ENCODE peak calls at places on chromosomes 6 and 20, in seven cellular contexts. B is type B pancreatic cell; K is germinal center; T is M059J; H is central memory CD4-positive, alpha-beta T cell; X is stimulated activated CD8-positive, alpha-beta memory T cell treated with anti-CD3 and anti-CD28 coated beads, Interleukin-15, amount 100 ng/mL, for 4 hours; Y is ACHN. N is an unnamed sample.
A peak's percentile ranks its signal among the peaks of the same experiment; 100 is the strongest.

GRCh38 chr6:71727632-71728294 is 158.6 kb upstream of the RIMS1 start:
- DNase-seq in T (peak; percentile 10), B (no peak), H (no peak), X (no peak), Y (no peak), K (no peak), N (no peak)

GRCh38 chr20:37347347-37347823 is 1.4 kb downstream of the SRC start:
- DNase-seq in B (no peak), T (no peak), K (no peak), X (no peak), Y (no peak), H (no peak), N (no peak)

GRCh38 chr20:54662064-54662463 is 186.7 kb downstream of the DOK5 start:
- DNase-seq in X (no peak), Y (no peak), H (no peak), B (no peak), K (no peak), T (no peak), N (no peak)

GRCh38 chr6:29005183-29005885 is at the start of gene ZNF311:
- DNase-seq in Y (peak; percentile 76), T (peak; percentile 93), X (no peak), H (peak; percentile 29), B (no peak), K (no peak), N (no peak)

GRCh38 chr6:46392294-46392693 is 99.0 kb downstream of the RCAN2 start:
- DNase-seq in Y (no peak), T (no peak), B (no peak), X (no peak), H (no peak), K (no peak), N (no peak)

GRCh38 chr6:4774715-4775590 is 1.3 kb upstream of the CDYL start:
- DNase-seq in H (peak; percentile 33), T (no peak), B (no peak), X (no peak), K (peak; percentile 29), Y (peak; percentile 8), N (no peak)

GRCh38 chr6:81997091-81997926 is 244.8 kb upstream of the TENT5A start:
- DNase-seq in B (no peak), X (no peak), K (no peak), H (no peak), T (peak; percentile 95), Y (peak; percentile 9), N (no peak)

GRCh38 chr20:61025536-61025935 is 226.5 kb upstream of the CDH4 start:
- DNase-seq in X (no peak), T (no peak), K (no peak), B (no peak), Y (no peak), H (no peak), N (no peak)

N was measured in GM20000.